ENCODE peak calls at places on chromosomes 5 and 9, in nine cellular contexts. B, Y, J, O, I, F, E, V and U are unnamed samples. For H3K4me1 and H3K9me3, the result is how much of the 10 kb centered on the place peaks cover.

GRCh38 chr5:22057012-22057411 is 796.1 kb downstream of the CDH12 start:
- DNase-seq in B (no peak), Y (no peak), J (no peak), O (no peak), I (no peak), F (no peak), E (no peak), V (no peak), U (no peak)

GRCh38 chr5:94429566-94429965 is 188.8 kb downstream of the KIAA0825 start:
- DNase-seq in B (no peak), Y (no peak), J (no peak), O (no peak), I (no peak), F (no peak), E (no peak), V (no peak), U (no peak)

GRCh38 chr9:86983260-86984255 is 36.3 kb upstream of the GAS1 start:
- DNase-seq in B (no peak), Y (no peak), J (no peak), O (no peak), I (no peak), F (no peak), E (no peak), V (no peak), U (no peak)

GRCh38 chr9:72305102-72305546 is 59.9 kb downstream of the ZFAND5 start:
- DNase-seq in B (peak), Y (peak), J (no peak), O (peak), I (no peak), F (peak), E (no peak), V (peak), U (peak)

GRCh38 chr9:109861499-109861898 is 81.5 kb downstream of the PALM2AKAP2 start:
- DNase-seq in B (no peak), Y (no peak), J (no peak), O (no peak), I (no peak), F (no peak), E (no peak), V (no peak), U (no peak)

GRCh38 chr5:91072891-91073290 is 310.2 kb downstream of the ARRDC3 start:
- DNase-seq in B (no peak), Y (peak), J (no peak), O (no peak), I (no peak), F (no peak), E (no peak), V (no peak), U (no peak)

GRCh38 chr5:61307611-61308010 is 24.4 kb upstream of the ZSWIM6 start:
- DNase-seq in B (no peak), Y (no peak), J (no peak), O (no peak), I (no peak), F (no peak), E (no peak), V (no peak), U (no peak)

GRCh38 chr9:82582693-82583092 is 480.2 kb downstream of the RASEF start:
- DNase-seq in B (no peak), Y (no peak), J (no peak), O (no peak), I (no peak), F (no peak), E (no peak), V (no peak), U (no peak)

GRCh38 chr9:114371986-114372917 is 15.5 kb downstream of the AKNA start:
- DNase-seq in B (no peak), Y (no peak), J (no peak), O (peak), I (peak), F (peak), E (no peak), V (no peak), U (peak)

GRCh38 chr5:179866241-179867078 is 7.8 kb upstream of the MRNIP start:
- DNase-seq in B (no peak), Y (no peak), J (no peak), O (no peak), I (no peak), F (peak), E (no peak), V (no peak), U (no peak)

GRCh38 chr9:100492952-100493351 is 20.0 kb downstream of the TMEFF1 start:
- DNase-seq in B (peak), Y (no peak), J (peak), O (no peak), I (no peak), F (peak), E (no peak), V (no peak), U (no peak)

GRCh38 chr9:77599492-77599891 is 48.6 kb downstream of the GNA14 start:
- DNase-seq in B (no peak), Y (no peak), J (no peak), O (no peak), I (no peak), F (no peak), E (no peak), V (no peak), U (no peak)

GRCh38 chr5:56075361-56075760 is 80.6 kb upstream of the IL6ST start:
- DNase-seq in B (no peak), Y (no peak), J (no peak), O (no peak), I (no peak), F (no peak), E (peak), V (no peak), U (no peak)

GRCh38 chr5:16178745-16179372 is 732 bp downstream of the MARCHF11 start:
- DNase-seq in B (peak), Y (peak), J (peak), O (no peak), I (no peak), F (peak), E (no peak), V (no peak), U (peak)

GRCh38 chr5:170291324-170291847 is 6.2 kb downstream of the LCP2 start:
- DNase-seq in B (no peak), Y (no peak), J (no peak), O (no peak), I (no peak), F (no peak), E (peak), V (no peak), U (no peak)

GRCh38 chr5:5424736-5425135 is 2.3 kb downstream of the ICE1 start:
- DNase-seq in B (no peak), Y (no peak), J (peak), O (no peak), I (no peak), F (no peak), E (no peak), V (no peak), U (no peak)

GRCh38 chr9:114608525-114608796 is 2.6 kb upstream of the TMEM268 start:
- DNase-seq in B (no peak), Y (no peak), J (no peak), O (no peak), I (no peak), F (no peak), E (no peak), V (no peak), U (no peak)

GRCh38 chr5:122656107-122656506 is 118.8 kb upstream of the SNX2 start:
- DNase-seq in B (no peak), Y (no peak), J (no peak), O (no peak), I (no peak), F (no peak), E (no peak), V (no peak), U (no peak)

GRCh38 chr9:92524881-92525280 is 10.9 kb downstream of the ECM2 start:
- DNase-seq in B (no peak), Y (no peak), J (no peak), O (no peak), I (no peak), F (no peak), E (no peak), V (no peak), U (no peak)

GRCh38 chr5:4375640-4376039 is 764.5 kb upstream of the ADAMTS16 start:
- DNase-seq in B (no peak), Y (no peak), J (no peak), O (no peak), I (no peak), F (peak), E (no peak), V (no peak), U (no peak)

GRCh38 chr5:37495210-37495609 is 116.1 kb downstream of the WDR70 start:
- DNase-seq in B (peak), Y (no peak), J (peak), O (no peak), I (no peak), F (no peak), E (no peak), V (no peak), U (no peak)

GRCh38 chr9:5920860-5921328 is 30.2 kb downstream of the MLANA start:
- DNase-seq in B (no peak), Y (no peak), J (no peak), O (no peak), I (no peak), F (no peak), E (no peak), V (no peak), U (no peak)

GRCh38 chr5:8839361-8840055 is 706.4 kb downstream of the SEMA5A start:
- DNase-seq in B (no peak), Y (no peak), J (no peak), O (no peak), I (no peak), F (no peak), E (no peak), V (no peak), U (no peak)

GRCh38 chr5:110951373-110951791 is 120.1 kb upstream of the TSLP start:
- DNase-seq in B (no peak), Y (no peak), J (no peak), O (no peak), I (no peak), F (no peak), E (no peak), V (no peak), U (no peak)

GRCh38 chr5:93422652-93423332 is 158.2 kb downstream of the NR2F1-AS1 start:
- DNase-seq in B (no peak), Y (no peak), J (no peak), O (no peak), I (no peak), F (no peak), E (no peak), V (no peak), U (no peak)

GRCh38 chr5:116739648-116740047 is 165.0 kb upstream of the SEMA6A start:
- DNase-seq in B (no peak), Y (no peak), J (no peak), O (no peak), I (no peak), F (no peak), E (no peak), V (no peak), U (no peak)

GRCh38 chr5:171427318-171428167 is 8.1 kb downstream of the FGF18 start:
- DNase-seq in B (no peak), Y (peak), J (no peak), O (peak), I (no peak), F (no peak), E (peak), V (no peak), U (no peak)

GRCh38 chr5:77607324-77607723 is 31.2 kb downstream of the OTP start:
- DNase-seq in B (peak), Y (no peak), J (no peak), O (no peak), I (no peak), F (no peak), E (no peak), V (no peak), U (peak)

GRCh38 chr5:107578051-107578635 is 92.6 kb downstream of the EFNA5 start:
- DNase-seq in B (no peak), Y (no peak), J (no peak), O (no peak), I (no peak), F (no peak), E (no peak), V (no peak), U (no peak)
- H3K4me1 ChIP-seq in B (under half), Y (under half), J (under half), O (under half), I (under half), F (under half), E (under half), V (under half), U (under half)

GRCh38 chr5:141360685-141361084 is 891 bp downstream of the PCDHGB2 start:
- DNase-seq in B (no peak), Y (no peak), J (no peak), O (no peak), I (no peak), F (no peak), E (no peak), V (no peak), U (no peak)

GRCh38 chr5:141363952-141364660 is at the start of gene PCDHGA5:
- DNase-seq in B (no peak), Y (no peak), J (no peak), O (no peak), I (no peak), F (no peak), E (no peak), V (no peak), U (no peak)

GRCh38 chr5:141359790-141360426 is at the start of gene PCDHGB2:
- DNase-seq in B (peak), Y (peak), J (peak), O (no peak), I (no peak), F (peak), E (no peak), V (peak), U (peak)

GRCh38 chr5:141366016-141366896 is 2.3 kb downstream of the PCDHGA5 start:
- DNase-seq in B (no peak), Y (no peak), J (no peak), O (no peak), I (no peak), F (no peak), E (no peak), V (no peak), U (no peak)

DNA sequence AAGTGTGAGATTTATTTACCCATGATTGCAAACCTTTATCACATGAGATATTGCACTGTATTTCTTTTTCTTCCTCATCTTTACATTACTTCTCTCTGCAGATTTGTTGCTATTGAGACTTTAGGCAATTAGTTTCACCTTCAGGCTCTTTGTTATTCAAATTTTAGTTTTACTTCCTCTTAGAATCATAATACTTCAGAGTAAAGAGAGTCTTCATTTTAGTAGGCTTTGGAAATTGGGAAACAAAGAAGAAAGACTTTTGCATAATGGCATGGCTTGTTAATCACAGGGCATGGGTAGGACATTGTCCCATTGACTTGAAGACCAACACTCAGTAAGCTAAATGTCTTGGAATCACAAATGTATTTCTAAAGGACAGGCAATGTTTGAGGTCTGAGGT is 1.2 kb upstream of the PCDHGA5 start:
- DNase-seq in B (no peak), Y (no peak), J (no peak), O (no peak), I (no peak), F (no peak), E (no peak), V (no peak), U (no peak)
- H3K9me3 ChIP-seq in B (half or more), Y (under half), J (under half), O (half or more), I (under half), F (under half), E (half or more), V (under half), U (under half)

DNA sequence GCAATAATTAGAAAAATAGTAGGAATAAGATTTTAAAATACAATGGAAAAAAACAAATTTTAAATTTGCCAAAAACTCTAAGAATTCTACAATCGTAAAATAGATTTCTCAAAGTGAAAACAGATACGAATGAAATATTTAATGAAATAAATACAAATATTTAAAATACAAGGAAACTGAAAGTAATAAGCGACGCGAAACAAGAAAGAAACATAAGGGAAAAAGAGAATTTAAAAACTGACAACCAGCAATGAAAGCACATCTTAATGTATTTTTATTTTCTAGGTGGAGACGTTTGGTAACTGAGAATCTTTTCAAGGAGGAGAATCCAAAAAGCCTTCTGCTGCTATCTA is 1.0 kb downstream of the ANXA2R start:
- DNase-seq in B (no peak), Y (no peak), J (no peak), O (no peak), I (no peak), F (no peak), E (no peak), V (no peak), U (no peak)
- H3K4me3 ChIP-seq in B (peak), Y (peak), J (peak), O (peak), I (peak), F (peak), E (peak), V (peak), U (peak)

DNA sequence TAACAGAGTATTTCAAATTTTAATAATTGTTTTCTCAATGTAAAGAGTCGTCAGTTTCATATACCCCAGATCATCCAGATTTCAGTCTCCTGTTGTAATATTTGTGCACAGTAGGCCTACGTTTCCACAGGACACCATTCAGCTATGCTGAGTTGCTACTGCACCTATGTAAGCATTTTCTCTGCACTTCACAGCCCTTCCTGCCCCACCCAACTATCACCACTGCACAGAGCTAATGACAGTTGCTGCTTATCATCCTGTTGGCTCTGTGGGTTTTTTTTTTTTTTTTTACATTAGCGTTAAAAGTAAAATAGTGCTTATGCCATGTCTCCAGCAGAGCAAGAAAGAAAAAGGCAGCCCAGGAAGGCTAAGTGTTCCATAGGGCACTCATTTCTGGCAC is 5.9 kb upstream of the PRKACG start:
- DNase-seq in B (no peak), Y (no peak), J (no peak), O (no peak), I (no peak), F (peak), E (no peak), V (no peak), U (peak)
- H3K4me1 ChIP-seq in B (under half), Y (under half), J (under half), O (under half), I (under half), F (under half), E (under half), V (under half), U (under half)

DNA sequence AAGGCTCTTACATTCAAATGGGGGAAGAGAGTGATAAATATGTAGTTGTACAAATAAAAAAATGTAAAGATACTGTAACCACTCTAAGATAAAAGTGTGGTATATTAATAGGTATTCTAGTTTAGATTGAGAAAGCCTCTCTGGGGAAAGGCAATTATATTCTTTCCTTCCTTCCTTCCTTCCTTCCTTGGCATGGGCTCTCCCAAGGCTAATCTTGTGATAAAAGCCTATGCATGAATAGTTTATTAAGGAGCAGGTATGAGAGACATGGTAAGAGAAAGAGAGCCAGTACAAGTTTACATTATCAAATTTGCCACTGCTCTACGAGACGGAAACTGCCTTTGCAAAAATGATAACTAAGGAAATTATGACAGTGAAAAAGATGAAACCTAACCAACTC is 588.8 kb downstream of the PRELID2 start:
- DNase-seq in B (no peak), Y (no peak), J (no peak), O (no peak), I (no peak), F (no peak), E (no peak), V (no peak), U (no peak)
- H3K9me3 ChIP-seq in B (under half), Y (under half), J (under half), O (under half), I (under half), F (under half), E (under half), V (under half), U (under half)